ENCODE peak calls at places on chromosome 14, in five cellular contexts. R is transverse colon, F is Panc1, H is GM12892, Y is HCT116. Z is an unnamed sample.

GRCh38 chr14:82091097-82091496 is 557.4 kb upstream of the SEL1L start:
- DNase-seq in R (no peak), F (no peak), H (no peak), Y (no peak), Z (no peak)

GRCh38 chr14:55317503-55317902 is 46.3 kb downstream of the FBXO34 start:
- DNase-seq in R (no peak), F (no peak), H (no peak), Y (no peak), Z (no peak)

GRCh38 chr14:103521438-103521961 is 1.1 kb downstream of the CKB start:
- DNase-seq in R (no peak), F (no peak), H (no peak), Y (no peak), Z (no peak)

GRCh38 chr14:68965261-68965761 is 13.8 kb downstream of the ACTN1 start:
- DNase-seq in R (no peak), F (no peak), H (no peak), Y (no peak), Z (no peak)

GRCh38 chr14:38210587-38211257 is 3.0 kb downstream of the SSTR1 start:
- DNase-seq in R (no peak), F (no peak), H (no peak), Y (no peak), Z (no peak)

GRCh38 chr14:92954933-92955332 is 32.0 kb downstream of the CHGA start:
- DNase-seq in R (no peak), F (no peak), H (no peak), Y (no peak), Z (no peak)

GRCh38 chr14:94213021-94213420 is 38.9 kb downstream of the PPP4R4 start:
- DNase-seq in R (no peak), F (no peak), H (no peak), Y (no peak), Z (no peak)

GRCh38 chr14:67928375-67928774 is 108.8 kb downstream of the RAD51B start:
- DNase-seq in R (no peak), F (no peak), H (no peak), Y (no peak), Z (no peak)

GRCh38 chr14:94269156-94269555 is 23.9 kb downstream of the SERPINA10 start:
- DNase-seq in R (no peak), F (no peak), H (no peak), Y (no peak), Z (no peak)

GRCh38 chr14:64992328-64992885 is 5.7 kb downstream of the FNTB start:
- DNase-seq in R (no peak), F (no peak), H (no peak), Y (no peak), Z (no peak)

GRCh38 chr14:72663076-72663487 is 230.8 kb downstream of the DPF3 start:
- DNase-seq in R (no peak), F (no peak), H (no peak), Y (no peak), Z (no peak)

GRCh38 chr14:79404874-79405273 is 806.4 kb downstream of the DIO2 start:
- DNase-seq in R (no peak), F (no peak), H (no peak), Y (no peak), Z (no peak)

GRCh38 chr14:103362780-103363179 is 22.4 kb upstream of the MARK3 start:
- DNase-seq in R (no peak), F (no peak), H (no peak), Y (peak; percentile 29), Z (no peak)

GRCh38 chr14:20343855-20344205 is 395 bp downstream of the PARP2 start:
- DNase-seq in R (no peak), F (no peak), H (no peak), Y (no peak), Z (no peak)

GRCh38 chr14:27686137-27686536 is 1080.5 kb upstream of the FOXG1 start:
- DNase-seq in R (no peak), F (no peak), H (no peak), Y (no peak), Z (no peak)

GRCh38 chr14:92687681-92688433 is 60.6 kb downstream of the LGMN start:
- DNase-seq in R (no peak), F (no peak), H (no peak), Y (no peak), Z (no peak)

GRCh38 chr14:60184597-60185555 is 19.7 kb upstream of the DHRS7 start:
- DNase-seq in R (no peak), F (no peak), H (no peak), Y (no peak), Z (no peak)

GRCh38 chr14:31059152-31059924 is 33.2 kb upstream of the STRN3 start:
- DNase-seq in R (peak; percentile 21), F (no peak), H (no peak), Y (no peak), Z (no peak)

GRCh38 chr14:63938198-63939005 is 85.6 kb downstream of the SYNE2 start:
- DNase-seq in R (no peak), F (no peak), H (no peak), Y (no peak), Z (no peak)

GRCh38 chr14:61927521-61927920 is 165.3 kb downstream of the SNAPC1 start:
- DNase-seq in R (no peak), F (no peak), H (no peak), Y (no peak), Z (no peak)

GRCh38 chr14:49915085-49915484 is 22.2 kb downstream of the ARF6 start:
- DNase-seq in R (no peak), F (no peak), H (no peak), Y (no peak), Z (no peak)

GRCh38 chr14:97385727-97386126 is 588.5 kb downstream of the VRK1 start:
- DNase-seq in R (no peak), F (no peak), H (no peak), Y (no peak), Z (no peak)

GRCh38 chr14:97381309-97381708 is 584.1 kb downstream of the VRK1 start:
- DNase-seq in R (no peak), F (no peak), H (no peak), Y (no peak), Z (no peak)

GRCh38 chr14:97379091-97379531 is 581.9 kb downstream of the VRK1 start:
- DNase-seq in R (peak; percentile 9), F (no peak), H (no peak), Y (no peak), Z (no peak)

GRCh38 chr14:97380539-97380941 is 583.4 kb downstream of the VRK1 start:
- DNase-seq in R (no peak), F (no peak), H (no peak), Y (peak; percentile 43), Z (no peak)

DNA sequence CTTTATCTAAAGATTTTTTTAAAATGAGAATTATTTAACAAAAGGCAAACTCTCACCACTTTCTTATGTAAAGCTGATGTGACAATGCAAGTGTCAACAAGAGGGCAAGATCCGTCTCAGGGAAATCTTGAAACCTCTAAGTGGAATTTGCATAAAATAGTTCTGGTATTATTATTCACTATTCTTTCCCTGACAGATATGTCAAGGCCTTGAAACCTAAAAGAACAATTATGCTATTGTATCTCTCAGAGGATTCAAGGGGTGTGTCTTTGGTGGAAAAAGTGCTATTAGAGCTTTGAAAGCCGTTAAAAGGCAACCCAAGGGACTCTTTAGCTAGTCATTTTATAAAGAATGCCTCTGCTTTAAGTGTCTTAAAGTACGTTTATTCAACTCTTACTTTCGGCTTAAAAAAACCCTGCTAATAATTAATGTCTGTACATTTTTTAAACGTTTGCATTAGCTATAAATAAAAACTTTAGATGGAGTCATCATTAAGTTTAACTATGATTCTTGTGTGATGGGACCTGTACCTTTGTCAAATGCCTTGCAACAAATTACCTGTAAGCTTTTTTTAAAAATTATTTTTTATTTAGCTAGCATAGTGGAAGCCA is 585.5 kb downstream of the VRK1 start:
- DNase-seq in R (no peak), F (no peak), H (no peak), Y (no peak), Z (no peak)
- TF ChIP-seq POLR2AphosphoS5 in R (no peak), F (no peak), H (no peak), Y (no peak), Z (no peak)

GRCh38 chr14:105398044-105398725 is at the start of gene TEX22:
- DNase-seq in R (peak; percentile 93), F (no peak), H (peak; percentile 97), Y (peak; percentile 31), Z (peak; percentile 96)
- TF ChIP-seq POLR2AphosphoS5 in R (peak; percentile 74), F (peak; percentile 82), H (peak; percentile 78), Y (peak; percentile 87), Z (peak; percentile 88)

GRCh38 chr14:101175731-101176534 is 272.4 kb upstream of the RTL1 start:
- DNase-seq in R (no peak), F (no peak), H (no peak), Y (no peak), Z (peak; percentile 89)
- TF ChIP-seq POLR2AphosphoS5 in R (no peak), F (no peak), H (no peak), Y (no peak), Z (no peak)

DNA sequence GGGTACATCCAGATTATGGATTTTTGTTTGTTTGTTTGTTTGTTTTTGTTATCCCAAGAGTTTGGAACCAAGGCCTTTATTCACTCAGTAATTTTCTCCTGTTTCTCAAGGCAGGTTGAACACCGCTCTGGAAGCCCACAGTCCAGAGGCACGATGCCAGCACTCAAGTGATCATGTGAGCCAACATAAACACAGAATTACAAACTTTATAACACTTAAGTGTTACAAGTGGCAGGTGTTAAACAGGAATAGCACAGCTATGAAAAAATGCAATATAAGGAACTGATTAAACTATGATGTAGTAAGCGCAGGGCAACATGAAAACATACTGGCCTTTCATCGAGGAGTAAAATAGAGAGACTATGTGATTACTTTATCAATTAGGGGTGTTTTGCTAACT is 1885.8 kb upstream of the SEL1L start:
- DNase-seq in R (no peak), F (no peak), H (no peak), Y (no peak), Z (no peak)
- TF ChIP-seq POLR2AphosphoS5 in R (no peak), F (no peak), H (no peak), Y (no peak), Z (no peak)

DNA sequence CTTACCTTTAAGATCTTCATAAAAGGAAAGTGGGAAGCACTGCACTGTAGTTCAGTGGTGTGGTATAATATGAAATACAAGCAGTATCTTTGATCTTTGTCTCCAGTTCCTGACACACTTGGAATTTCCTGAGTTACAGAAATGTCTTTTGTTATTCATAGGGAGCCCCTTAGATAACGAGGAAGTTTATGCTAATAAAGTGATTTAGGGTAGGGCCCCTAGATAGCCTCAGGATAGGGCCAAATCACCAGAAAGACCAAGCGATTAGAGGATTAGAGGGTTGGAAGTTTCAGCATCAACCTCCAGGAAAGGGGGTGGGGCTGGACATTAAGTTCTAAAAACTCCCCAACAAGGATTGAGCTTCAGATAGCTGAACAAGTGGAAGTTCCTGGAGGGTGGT is 29.9 kb upstream of the DDHD1 start:
- DNase-seq in R (no peak), F (no peak), H (no peak), Y (no peak), Z (no peak)
- TF ChIP-seq POLR2AphosphoS5 in R (no peak), F (no peak), H (no peak), Y (no peak), Z (no peak)

Z was measured in esophagus muscularis mucosa.